ENCODE peak calls at places on chromosomes 12 and 14, in nine cellular contexts. Z is lower lobe of right lung; Y is osteoblast; W is CD4-positive, alpha-beta T cell; P is fibroblast of mammary gland; Q is AG04450; K is A549; B is ovary; N is heart right ventricle. E is an unnamed sample.

GRCh38 chr14:91373591-91374245 is 43.9 kb downstream of the CCDC88C start:
- DNase-seq in Z (no peak), Y (peak), W (peak), P (no peak), Q (no peak), K (no peak), B (no peak), N (no peak), E (no peak)

GRCh38 chr14:88129306-88130056 is 124.5 kb downstream of the GPR65 start:
- DNase-seq in Z (no peak), Y (no peak), W (no peak), P (peak), Q (no peak), K (no peak), B (no peak), N (peak), E (no peak)

GRCh38 chr12:96249196-96250118 is 55.3 kb downstream of the ELK3 start:
- DNase-seq in Z (no peak), Y (no peak), W (no peak), P (peak), Q (no peak), K (no peak), B (no peak), N (peak), E (no peak)

GRCh38 chr14:60002819-60003492 is 83.0 kb downstream of the LRRC9 start:
- DNase-seq in Z (no peak), Y (no peak), W (no peak), P (no peak), Q (no peak), K (no peak), B (no peak), N (peak), E (no peak)

GRCh38 chr12:26631846-26632245 is 201.1 kb downstream of the ITPR2 start:
- DNase-seq in Z (no peak), Y (peak), W (no peak), P (no peak), Q (no peak), K (no peak), B (no peak), N (no peak), E (no peak)

GRCh38 chr14:54568821-54569591 is 2.1 kb downstream of the SAMD4A start:
- DNase-seq in Z (no peak), Y (peak), W (no peak), P (peak), Q (no peak), K (no peak), B (no peak), N (peak), E (no peak)

GRCh38 chr14:104283197-104284106 is 145.1 kb downstream of the KIF26A start:
- DNase-seq in Z (peak), Y (peak), W (no peak), P (no peak), Q (no peak), K (no peak), B (peak), N (no peak), E (no peak)

GRCh38 chr14:90692826-90693225 is 123.4 kb downstream of the TTC7B start:
- DNase-seq in Z (no peak), Y (no peak), W (no peak), P (peak), Q (no peak), K (no peak), B (no peak), N (no peak), E (no peak)

GRCh38 chr14:93980464-93981201 is 4.3 kb upstream of the ASB2 start:
- DNase-seq in Z (no peak), Y (peak), W (no peak), P (peak), Q (peak), K (no peak), B (peak), N (peak), E (no peak)

GRCh38 chr12:70759161-70759918 is 122.1 kb upstream of the PTPRB start:
- DNase-seq in Z (no peak), Y (peak), W (no peak), P (no peak), Q (no peak), K (no peak), B (no peak), N (no peak), E (no peak)

DNA sequence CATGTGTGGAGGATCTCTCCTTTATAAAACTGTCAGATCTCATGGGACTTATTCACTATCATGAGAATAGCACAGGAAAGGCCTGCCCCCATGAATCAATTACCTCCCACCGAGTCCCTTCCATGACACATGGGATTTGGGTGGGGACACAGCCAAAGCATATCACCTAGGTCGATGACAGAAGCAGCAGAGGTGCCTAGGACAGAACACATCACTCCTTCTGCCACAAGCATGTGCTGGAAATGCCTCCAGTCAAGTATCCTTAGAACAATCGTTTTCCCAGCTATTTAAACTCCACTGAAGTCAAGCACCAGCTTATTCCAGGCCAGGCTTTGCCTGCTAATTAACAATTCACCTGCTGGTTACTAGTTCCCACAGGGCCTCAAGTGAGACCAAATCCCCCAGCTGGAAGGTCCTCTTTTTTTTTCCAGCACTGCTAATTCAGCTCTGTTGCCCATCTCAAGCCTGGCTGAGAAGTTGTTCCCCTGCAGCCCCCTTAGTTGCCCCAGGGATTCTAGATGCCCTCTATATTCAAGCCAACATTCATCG is 212.3 kb upstream of the NUDT4 start:
- DNase-seq in Z (no peak), Y (no peak), W (no peak), P (no peak), Q (no peak), K (no peak), B (no peak), N (no peak), E (no peak)
- TF ChIP-seq CTCF in Z (no peak), Y (no peak), W (no peak), P (no peak), Q (no peak), K (no peak), B (no peak), N (no peak), E (no peak)

DNA sequence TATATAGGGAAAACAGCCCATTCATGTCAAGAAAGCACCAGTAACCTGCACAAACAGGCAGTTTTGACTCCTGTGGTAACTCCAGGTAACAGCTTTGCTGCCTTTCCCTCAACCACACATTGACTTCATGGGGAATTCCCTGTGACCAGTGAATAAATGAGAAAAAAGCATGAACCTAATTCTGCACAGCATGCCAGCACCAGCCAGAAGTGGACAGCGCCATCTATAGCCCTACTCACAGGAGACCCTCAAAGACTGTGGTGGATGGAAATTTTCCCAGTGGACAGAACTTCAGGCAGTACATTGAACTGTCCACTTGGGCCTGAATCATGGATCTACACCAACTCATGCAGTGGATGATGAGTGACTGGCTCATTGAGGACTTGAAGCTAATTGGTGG is 152.1 kb downstream of the SLC8A3 start:
- DNase-seq in Z (no peak), Y (no peak), W (no peak), P (peak), Q (no peak), K (no peak), B (no peak), N (no peak), E (peak)
- TF ChIP-seq CTCF in Z (no peak), Y (no peak), W (no peak), P (peak), Q (peak), K (no peak), B (no peak), N (no peak), E (no peak)

GRCh38 chr14:75081835-75082234 is 12.4 kb downstream of the ZC2HC1C start:
- DNase-seq in Z (no peak), Y (peak), W (no peak), P (no peak), Q (no peak), K (no peak), B (no peak), N (no peak), E (no peak)

GRCh38 chr14:75088153-75088552 is 18.7 kb downstream of the ZC2HC1C start:
- DNase-seq in Z (no peak), Y (no peak), W (no peak), P (no peak), Q (no peak), K (no peak), B (no peak), N (no peak), E (no peak)

GRCh38 chr14:75083271-75083670 is 13.8 kb downstream of the ZC2HC1C start:
- DNase-seq in Z (no peak), Y (no peak), W (no peak), P (no peak), Q (no peak), K (no peak), B (no peak), N (no peak), E (no peak)

GRCh38 chr14:75088566-75089373 is 19.3 kb downstream of the ZC2HC1C start:
- DNase-seq in Z (no peak), Y (peak), W (no peak), P (peak), Q (peak), K (peak), B (no peak), N (peak), E (peak)

DNA sequence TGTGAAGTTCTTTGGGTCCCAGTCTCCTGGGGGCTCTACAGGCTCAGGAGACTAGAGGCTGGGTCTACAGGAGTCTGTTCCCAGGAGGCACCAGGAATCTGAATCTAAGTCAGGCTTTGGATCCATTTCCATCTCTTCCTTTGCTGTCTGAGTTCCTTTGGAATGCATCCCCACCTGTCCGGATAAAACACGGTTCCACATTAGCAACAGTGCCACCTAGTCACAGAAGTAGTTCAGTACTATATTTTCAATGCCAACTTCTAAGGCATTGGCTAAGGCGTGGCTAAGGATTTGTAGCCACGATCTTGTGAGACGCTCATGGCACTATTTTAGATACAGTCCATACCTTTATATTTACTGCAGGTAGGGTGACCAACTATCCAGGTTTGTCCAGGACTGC is 15.1 kb downstream of the ZC2HC1C start:
- DNase-seq in Z (no peak), Y (no peak), W (no peak), P (no peak), Q (no peak), K (no peak), B (no peak), N (no peak), E (no peak)
- TF ChIP-seq CTCF in Z (peak), Y (no peak), W (no peak), P (no peak), Q (no peak), K (peak), B (no peak), N (no peak), E (no peak)

GRCh38 chr12:57280234-57281062 is 29.5 kb upstream of the STAC3 start:
- DNase-seq in Z (no peak), Y (peak), W (peak), P (peak), Q (peak), K (peak), B (no peak), N (no peak), E (no peak)

GRCh38 chr12:57273516-57273915 is 22.5 kb upstream of the STAC3 start:
- DNase-seq in Z (no peak), Y (no peak), W (no peak), P (no peak), Q (no peak), K (no peak), B (no peak), N (no peak), E (no peak)

GRCh38 chr12:57278465-57279453 is 27.8 kb upstream of the STAC3 start:
- DNase-seq in Z (no peak), Y (no peak), W (no peak), P (no peak), Q (no peak), K (no peak), B (no peak), N (no peak), E (no peak)

GRCh38 chr12:57272337-57273151 is 21.6 kb upstream of the STAC3 start:
- DNase-seq in Z (no peak), Y (no peak), W (no peak), P (peak), Q (no peak), K (no peak), B (peak), N (peak), E (no peak)

GRCh38 chr12:57276935-57277563 is 26.1 kb upstream of the STAC3 start:
- DNase-seq in Z (no peak), Y (no peak), W (no peak), P (peak), Q (no peak), K (peak), B (no peak), N (no peak), E (peak)
- TF ChIP-seq CTCF in Z (no peak), Y (peak), W (no peak), P (peak), Q (peak), K (peak), B (no peak), N (no peak), E (peak)

GRCh38 chr12:13275366-13275765 is 78.8 kb downstream of the EMP1 start:
- DNase-seq in Z (no peak), Y (no peak), W (no peak), P (no peak), Q (no peak), K (no peak), B (no peak), N (no peak), E (peak)
- TF ChIP-seq CTCF in Z (no peak), Y (no peak), W (no peak), P (no peak), Q (no peak), K (no peak), B (no peak), N (no peak), E (no peak)

GRCh38 chr12:131220007-131220685 is 266.4 kb downstream of the ADGRD1 start:
- DNase-seq in Z (no peak), Y (no peak), W (no peak), P (no peak), Q (no peak), K (no peak), B (no peak), N (no peak), E (no peak)

GRCh38 chr12:131218291-131219172 is 264.8 kb downstream of the ADGRD1 start:
- DNase-seq in Z (no peak), Y (peak), W (no peak), P (no peak), Q (no peak), K (no peak), B (no peak), N (no peak), E (no peak)

GRCh38 chr12:131221061-131221945 is 267.6 kb downstream of the ADGRD1 start:
- DNase-seq in Z (no peak), Y (no peak), W (no peak), P (no peak), Q (no peak), K (no peak), B (no peak), N (no peak), E (no peak)

GRCh38 chr12:131217024-131217586 is 263.4 kb downstream of the ADGRD1 start:
- DNase-seq in Z (no peak), Y (no peak), W (no peak), P (no peak), Q (no peak), K (no peak), B (no peak), N (peak), E (no peak)

DNA sequence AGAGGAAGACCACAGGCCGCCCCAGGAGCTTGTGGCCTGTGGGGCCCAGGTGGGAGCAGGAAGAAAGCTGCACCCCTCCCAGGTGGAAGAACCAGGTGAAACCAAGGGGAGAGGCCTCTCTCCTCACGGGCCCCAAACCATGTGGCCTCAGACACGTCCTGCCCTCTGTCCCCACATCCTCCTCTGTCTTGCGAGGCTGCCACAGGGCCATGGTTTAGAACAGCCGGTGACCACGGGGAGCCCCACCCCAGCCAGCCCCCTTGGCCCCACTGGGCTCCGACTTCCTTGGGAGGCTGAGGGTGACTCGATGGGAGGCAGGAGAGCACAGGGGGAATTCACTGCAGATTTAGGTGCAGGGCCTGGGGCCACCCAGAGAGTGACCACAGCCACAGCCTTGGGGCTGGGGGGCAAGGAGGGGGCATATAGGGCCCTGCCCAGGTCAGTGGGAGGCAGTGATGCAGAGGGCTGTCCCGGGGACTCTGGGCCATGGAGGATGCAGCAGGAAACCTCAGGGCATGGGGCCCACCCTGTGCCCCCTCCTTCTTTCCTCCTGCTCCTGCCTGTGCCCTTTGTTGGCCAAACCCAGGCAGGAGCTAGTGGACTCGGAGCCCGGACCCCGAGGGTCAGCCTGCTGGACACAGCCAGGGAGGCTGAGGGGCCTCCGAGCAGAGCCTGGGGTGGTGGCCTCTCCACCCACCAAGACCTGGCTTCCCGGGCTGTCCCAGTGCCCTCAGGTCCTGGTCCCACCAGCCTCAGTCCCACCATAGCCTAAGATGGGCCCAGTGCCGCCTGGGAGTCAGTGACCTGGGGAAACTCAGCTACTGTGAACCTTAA is 265.7 kb downstream of the ADGRD1 start:
- DNase-seq in Z (no peak), Y (no peak), W (no peak), P (no peak), Q (no peak), K (no peak), B (no peak), N (no peak), E (no peak)
- TF ChIP-seq CTCF in Z (no peak), Y (no peak), W (no peak), P (no peak), Q (no peak), K (no peak), B (no peak), N (no peak), E (no peak)